ENCODE peak calls at places on chromosomes 2 and 18, in four cellular contexts. C, B, Q and J are unnamed samples.

GRCh38 chr18:62201870-62202269 is 14.8 kb downstream of the RELCH start:
- DNase-seq in C (no peak), B (no peak), Q (no peak), J (no peak)

GRCh38 chr2:69582582-69583176 is 60.9 kb downstream of the AAK1 start:
- DNase-seq in C (no peak), Q (no peak), B (no peak), J (no peak)

GRCh38 chr18:43875496-43875895 is 598.2 kb upstream of the SYT4 start:
- DNase-seq in Q (no peak), C (peak; percentile 71), B (no peak), J (no peak)

GRCh38 chr2:110124038-110124825 is 8.6 kb upstream of the MALL start:
- DNase-seq in Q (no peak), B (no peak), C (no peak), J (no peak)

GRCh38 chr2:132400169-132400900 is 16.3 kb upstream of the GPR39 start:
- DNase-seq in B (no peak), C (peak; percentile 71), Q (no peak), J (peak; percentile 88)

GRCh38 chr18:40810371-40810770 is 1144.7 kb upstream of the PIK3C3 start:
- DNase-seq in B (no peak), Q (no peak), C (peak; percentile 20), J (no peak)

GRCh38 chr18:58338961-58339722 is 289.7 kb downstream of the ALPK2 start:
- DNase-seq in C (no peak), Q (no peak), B (no peak), J (no peak)

GRCh38 chr2:157364257-157364974 is 38.8 kb upstream of the ERMN start:
- DNase-seq in Q (no peak), C (no peak), B (peak; percentile 87), J (no peak)

GRCh38 chr2:147288131-147288530 is 556.7 kb upstream of the ACVR2A start:
- DNase-seq in C (no peak), B (no peak), Q (no peak), J (no peak)

GRCh38 chr2:236517463-236518077 is 52.1 kb upstream of the ACKR3 start:
- DNase-seq in Q (no peak), B (no peak), C (no peak), J (no peak)

GRCh38 chr2:47336259-47337238 is 66.4 kb upstream of the MSH2 start:
- DNase-seq in C (no peak), B (peak; percentile 55), Q (no peak), J (no peak)

GRCh38 chr18:5622905-5623304 is 79.1 kb upstream of the EPB41L3 start:
- DNase-seq in B (no peak), C (no peak), Q (no peak), J (no peak)

GRCh38 chr2:205969584-205969983 is 116.4 kb downstream of the INO80D start:
- DNase-seq in B (no peak), Q (no peak), C (no peak), J (no peak)

GRCh38 chr2:26485725-26486418 is 7.9 kb upstream of the OTOF start:
- DNase-seq in B (no peak), C (no peak), Q (no peak), J (no peak)

GRCh38 chr2:53252115-53252514 is 515.5 kb upstream of the CHAC2 start:
- DNase-seq in B (no peak), C (peak; percentile 10), Q (no peak), J (no peak)

GRCh38 chr18:22640281-22640842 is 222.6 kb upstream of the CTAGE1 start:
- DNase-seq in C (no peak), Q (peak; percentile 44), B (no peak), J (no peak)

GRCh38 chr18:49681387-49681786 is 119.5 kb downstream of the LIPG start:
- DNase-seq in Q (no peak), B (no peak), C (no peak), J (no peak)

GRCh38 chr2:114175507-114175906 is 266.9 kb upstream of the DPP10 start:
- DNase-seq in C (no peak), B (no peak), Q (no peak), J (no peak)

GRCh38 chr2:174577967-174578589 is 19.5 kb downstream of the WIPF1 start:
- DNase-seq in C (peak; percentile 86), B (no peak), Q (no peak), J (no peak)

GRCh38 chr2:207951734-207952480 is 73.4 kb downstream of the PLEKHM3 start:
- DNase-seq in C (no peak), Q (no peak), B (no peak), J (no peak)

GRCh38 chr2:3023531-3023930 is 354.1 kb downstream of the EIPR1 start:
- DNase-seq in C (no peak), B (no peak), Q (no peak), J (no peak)

GRCh38 chr2:209556354-209556961 is 132.6 kb downstream of the MAP2 start:
- DNase-seq in Q (no peak), B (no peak), C (peak; percentile 76), J (peak; percentile 32)

GRCh38 chr2:46977899-46978298 is 62.3 kb upstream of the MCFD2 start:
- DNase-seq in B (no peak), C (no peak), Q (no peak), J (no peak)

GRCh38 chr2:64296150-64296500 is 151.9 kb upstream of the PELI1 start:
- DNase-seq in B (no peak), C (no peak), Q (no peak), J (no peak)

GRCh38 chr2:158269143-158269542 is 167.5 kb downstream of the UPP2 start:
- DNase-seq in B (no peak), Q (no peak), C (no peak), J (no peak)

GRCh38 chr18:6200375-6200774 is 214.3 kb downstream of the L3MBTL4 start:
- DNase-seq in C (no peak), Q (no peak), B (no peak), J (no peak)

GRCh38 chr2:54979645-54980044 is 70.6 kb downstream of the RTN4 start:
- DNase-seq in C (no peak), B (no peak), Q (no peak), J (no peak)

GRCh38 chr2:22683911-22684310 is 701.1 kb upstream of the KLHL29 start:
- DNase-seq in C (no peak), Q (no peak), B (no peak), J (no peak)

GRCh38 chr2:67083978-67084377 is 313.2 kb upstream of the ETAA1 start:
- DNase-seq in C (no peak), Q (no peak), B (no peak), J (no peak)

GRCh38 chr2:140600116-140600515 is 1530.7 kb downstream of the LRP1B start:
- DNase-seq in Q (no peak), B (no peak), C (peak; percentile 36), J (no peak)

GRCh38 chr2:8682719-8683667 is 1.1 kb downstream of the ID2 start:
- DNase-seq in Q (peak; percentile 74), C (peak; percentile 85), B (no peak), J (no peak)

GRCh38 chr2:12202702-12203101 is 456.3 kb downstream of the LPIN1 start:
- DNase-seq in Q (peak; percentile 73), B (no peak), C (peak; percentile 26), J (no peak)

GRCh38 chr18:2850816-2851215 is 4.0 kb downstream of the EMILIN2 start:
- DNase-seq in B (no peak), Q (no peak), C (no peak), J (no peak)

GRCh38 chr2:101305492-101306123 is 2.9 kb downstream of the RNF149 start:
- DNase-seq in C (peak; percentile 73), Q (no peak), B (no peak), J (peak; percentile 17)

GRCh38 chr2:101307503-101307902 is 998 bp downstream of the RNF149 start:
- DNase-seq in Q (no peak), B (no peak), C (peak; percentile 18), J (no peak)

GRCh38 chr2:101306410-101306809 is 2.1 kb downstream of the RNF149 start:
- DNase-seq in Q (no peak), C (peak; percentile 19), B (no peak), J (no peak)

GRCh38 chr2:101303688-101304087 is 4.8 kb downstream of the RNF149 start:
- DNase-seq in Q (no peak), C (no peak), B (no peak), J (no peak)

DNA sequence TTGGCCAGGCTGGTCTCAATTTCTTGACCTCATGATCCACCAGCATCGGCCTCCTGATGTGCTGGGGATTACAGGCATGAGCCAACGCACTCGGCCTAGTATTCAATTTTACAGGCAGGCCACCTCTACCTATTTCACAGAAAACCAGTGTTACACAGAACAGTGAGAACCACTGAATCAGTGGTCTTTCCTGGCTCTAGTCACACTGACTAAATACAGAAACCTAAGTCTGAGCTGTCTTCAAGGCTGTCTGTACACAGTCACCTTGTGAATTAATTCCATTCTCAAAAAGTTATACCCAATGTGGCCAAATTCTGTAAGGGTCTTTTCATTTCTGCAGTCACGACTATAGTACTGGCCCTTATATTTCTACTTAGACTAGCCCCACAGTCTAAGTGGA is 3.5 kb downstream of the RNF149 start:
- DNase-seq in Q (no peak), B (no peak), C (no peak), J (no peak)
- H3K4me3 ChIP-seq in Q (no peak overlapping the region), B (peak overlapping the region; percentile 70), C (peak overlapping the region; percentile 86), J (no peak overlapping the region)

GRCh38 chr2:37767051-37767450 is 95.6 kb upstream of the CDC42EP3 start:
- DNase-seq in C (no peak), Q (no peak), B (no peak), J (no peak)

GRCh38 chr2:37768491-37768925 is 97.1 kb upstream of the CDC42EP3 start:
- DNase-seq in C (peak; percentile 91), B (no peak), Q (no peak), J (peak; percentile 93)

GRCh38 chr2:37764108-37764507 is 92.7 kb upstream of the CDC42EP3 start:
- DNase-seq in Q (no peak), C (no peak), B (no peak), J (no peak)

GRCh38 chr2:37764739-37765138 is 93.3 kb upstream of the CDC42EP3 start:
- DNase-seq in B (no peak), C (peak; percentile 49), Q (no peak), J (no peak)

GRCh38 chr2:37766087-37766486 is 94.6 kb upstream of the CDC42EP3 start:
- DNase-seq in Q (no peak), C (peak; percentile 45), B (no peak), J (no peak)
- H3K4me3 ChIP-seq in Q (no peak overlapping the region), C (no peak overlapping the region), B (no peak overlapping the region), J (no peak overlapping the region)

GRCh38 chr2:200742426-200742825 is 69.3 kb upstream of the BZW1 start:
- DNase-seq in Q (peak; percentile 78), B (no peak), C (peak; percentile 66), J (no peak)
- H3K4me3 ChIP-seq in Q (no peak overlapping the region), B (no peak overlapping the region), C (peak overlapping the region; percentile 56), J (no peak overlapping the region)

GRCh38 chr2:233351423-233351822 is 2.9 kb upstream of the DGKD start:
- DNase-seq in Q (no peak), C (no peak), B (no peak), J (no peak)

GRCh38 chr2:233352141-233352842 is 2.0 kb upstream of the DGKD start:
- DNase-seq in C (no peak), B (no peak), Q (no peak), J (no peak)

GRCh38 chr2:233353769-233354499 is at the start of gene DGKD:
- DNase-seq in Q (peak; percentile 76), C (peak; percentile 86), B (no peak), J (no peak)

GRCh38 chr2:233354500-233354924 is 218 bp downstream of the DGKD start:
- DNase-seq in B (no peak), C (peak; percentile 32), Q (no peak), J (no peak)

GRCh38 chr2:233353101-233353768 is 1.1 kb upstream of the DGKD start:
- DNase-seq in C (no peak), B (no peak), Q (no peak), J (no peak)
- H3K4me3 ChIP-seq in C (peak overlapping the region; percentile 77), B (peak overlapping the region; percentile 80), Q (peak overlapping the region; percentile 75), J (no peak overlapping the region)

GRCh38 chr2:120132190-120132589 is 91.0 kb downstream of the TMEM185B start:
- DNase-seq in Q (no peak), C (peak; percentile 44), B (no peak), J (no peak)
- H3K4me3 ChIP-seq in Q (no peak overlapping the region), C (no peak overlapping the region), B (no peak overlapping the region), J (no peak overlapping the region)